ENCODE peak calls at places on chromosome 13, in eight cellular contexts. One of them, this sample, is unnamed.

GRCh38 chr13:21673592-21674270 is 2.9 kb downstream of the FGF9 start:
- DNase-seq in GM13976: peak
- DNase-seq in tibial nerve: no peak
- DNase-seq in NK-92 treated with Interleukin-12 subunit alpha and Interleukin-12 subunit beta, amount 100 ng/mL, for 24 hours: no peak
- DNase-seq in NCI-H524: peak
- DNase-seq in progenitor cell of endocrine pancreas: peak
- DNase-seq in fibroblast of mammary gland: no peak
- DNase-seq in HS-5: no peak
- DNase-seq in this sample: peak

GRCh38 chr13:98495627-98496238 is 81.2 kb downstream of the STK24 start:
- DNase-seq in GM13976: no peak
- DNase-seq in tibial nerve: no peak
- DNase-seq in NK-92 treated with Interleukin-12 subunit alpha and Interleukin-12 subunit beta, amount 100 ng/mL, for 24 hours: no peak
- DNase-seq in NCI-H524: no peak
- DNase-seq in progenitor cell of endocrine pancreas: no peak
- DNase-seq in fibroblast of mammary gland: peak
- DNase-seq in HS-5: no peak
- DNase-seq in this sample: no peak

GRCh38 chr13:25494708-25495411 is 123.1 kb downstream of the ATP8A2 start:
- DNase-seq in GM13976: no peak
- DNase-seq in tibial nerve: no peak
- DNase-seq in NK-92 treated with Interleukin-12 subunit alpha and Interleukin-12 subunit beta, amount 100 ng/mL, for 24 hours: no peak
- DNase-seq in NCI-H524: peak
- DNase-seq in progenitor cell of endocrine pancreas: no peak
- DNase-seq in fibroblast of mammary gland: no peak
- DNase-seq in HS-5: no peak
- DNase-seq in this sample: no peak

GRCh38 chr13:36965767-36966166 is 33.4 kb downstream of the ALG5 start:
- DNase-seq in GM13976: no peak
- DNase-seq in tibial nerve: no peak
- DNase-seq in NK-92 treated with Interleukin-12 subunit alpha and Interleukin-12 subunit beta, amount 100 ng/mL, for 24 hours: peak
- DNase-seq in NCI-H524: no peak
- DNase-seq in progenitor cell of endocrine pancreas: no peak
- DNase-seq in fibroblast of mammary gland: peak
- DNase-seq in HS-5: peak
- DNase-seq in this sample: no peak

GRCh38 chr13:40172878-40173277 is 493.6 kb downstream of the FOXO1 start:
- DNase-seq in GM13976: no peak
- DNase-seq in tibial nerve: no peak
- DNase-seq in NK-92 treated with Interleukin-12 subunit alpha and Interleukin-12 subunit beta, amount 100 ng/mL, for 24 hours: no peak
- DNase-seq in NCI-H524: no peak
- DNase-seq in progenitor cell of endocrine pancreas: no peak
- DNase-seq in fibroblast of mammary gland: no peak
- DNase-seq in HS-5: no peak
- DNase-seq in this sample: no peak

GRCh38 chr13:66704110-66704509 is 526.0 kb downstream of the PCDH9 start:
- DNase-seq in GM13976: no peak
- DNase-seq in tibial nerve: no peak
- DNase-seq in NK-92 treated with Interleukin-12 subunit alpha and Interleukin-12 subunit beta, amount 100 ng/mL, for 24 hours: no peak
- DNase-seq in NCI-H524: no peak
- DNase-seq in progenitor cell of endocrine pancreas: no peak
- DNase-seq in fibroblast of mammary gland: no peak
- DNase-seq in HS-5: no peak
- DNase-seq in this sample: no peak

GRCh38 chr13:51324714-51325440 is 14.6 kb upstream of the SERPINE3 start:
- DNase-seq in GM13976: peak
- DNase-seq in tibial nerve: no peak
- DNase-seq in NK-92 treated with Interleukin-12 subunit alpha and Interleukin-12 subunit beta, amount 100 ng/mL, for 24 hours: no peak
- DNase-seq in NCI-H524: no peak
- DNase-seq in progenitor cell of endocrine pancreas: no peak
- DNase-seq in fibroblast of mammary gland: no peak
- DNase-seq in HS-5: no peak
- DNase-seq in this sample: no peak

GRCh38 chr13:110382229-110382628 is 75.1 kb downstream of the COL4A2 start:
- DNase-seq in GM13976: no peak
- DNase-seq in tibial nerve: no peak
- DNase-seq in NK-92 treated with Interleukin-12 subunit alpha and Interleukin-12 subunit beta, amount 100 ng/mL, for 24 hours: no peak
- DNase-seq in NCI-H524: no peak
- DNase-seq in progenitor cell of endocrine pancreas: no peak
- DNase-seq in fibroblast of mammary gland: peak
- DNase-seq in HS-5: no peak
- DNase-seq in this sample: no peak

GRCh38 chr13:62779146-62779545 is 1363.5 kb upstream of the PCDH20 start:
- DNase-seq in GM13976: no peak
- DNase-seq in tibial nerve: no peak
- DNase-seq in NK-92 treated with Interleukin-12 subunit alpha and Interleukin-12 subunit beta, amount 100 ng/mL, for 24 hours: no peak
- DNase-seq in NCI-H524: no peak
- DNase-seq in progenitor cell of endocrine pancreas: no peak
- DNase-seq in fibroblast of mammary gland: no peak
- DNase-seq in HS-5: no peak
- DNase-seq in this sample: no peak

GRCh38 chr13:98172570-98173405 is 4.3 kb downstream of the RNF113B start:
- DNase-seq in GM13976: no peak
- DNase-seq in tibial nerve: no peak
- DNase-seq in NK-92 treated with Interleukin-12 subunit alpha and Interleukin-12 subunit beta, amount 100 ng/mL, for 24 hours: no peak
- DNase-seq in NCI-H524: no peak
- DNase-seq in progenitor cell of endocrine pancreas: no peak
- DNase-seq in fibroblast of mammary gland: peak
- DNase-seq in HS-5: no peak
- DNase-seq in this sample: no peak

GRCh38 chr13:21595546-21595822 is 8.5 kb downstream of the MICU2 start:
- DNase-seq in GM13976: no peak
- DNase-seq in tibial nerve: no peak
- DNase-seq in NK-92 treated with Interleukin-12 subunit alpha and Interleukin-12 subunit beta, amount 100 ng/mL, for 24 hours: no peak
- DNase-seq in NCI-H524: no peak
- DNase-seq in progenitor cell of endocrine pancreas: no peak
- DNase-seq in fibroblast of mammary gland: no peak
- DNase-seq in HS-5: no peak
- DNase-seq in this sample: no peak

GRCh38 chr13:25168800-25169199 is 3.3 kb downstream of the AMER2 start:
- DNase-seq in GM13976: no peak
- DNase-seq in tibial nerve: no peak
- DNase-seq in NK-92 treated with Interleukin-12 subunit alpha and Interleukin-12 subunit beta, amount 100 ng/mL, for 24 hours: no peak
- DNase-seq in NCI-H524: no peak
- DNase-seq in progenitor cell of endocrine pancreas: no peak
- DNase-seq in fibroblast of mammary gland: no peak
- DNase-seq in HS-5: no peak
- DNase-seq in this sample: no peak

GRCh38 chr13:25286308-25286968 is 850 bp downstream of the MTMR6 start:
- DNase-seq in GM13976: peak
- DNase-seq in tibial nerve: peak
- DNase-seq in NK-92 treated with Interleukin-12 subunit alpha and Interleukin-12 subunit beta, amount 100 ng/mL, for 24 hours: no peak
- DNase-seq in NCI-H524: peak
- DNase-seq in progenitor cell of endocrine pancreas: no peak
- DNase-seq in fibroblast of mammary gland: peak
- DNase-seq in HS-5: no peak
- DNase-seq in this sample: peak

GRCh38 chr13:98847780-98848179 is 95.3 kb upstream of the SLC15A1 start:
- DNase-seq in GM13976: no peak
- DNase-seq in tibial nerve: no peak
- DNase-seq in NK-92 treated with Interleukin-12 subunit alpha and Interleukin-12 subunit beta, amount 100 ng/mL, for 24 hours: no peak
- DNase-seq in NCI-H524: no peak
- DNase-seq in progenitor cell of endocrine pancreas: no peak
- DNase-seq in fibroblast of mammary gland: peak
- DNase-seq in HS-5: no peak
- DNase-seq in this sample: no peak

GRCh38 chr13:48303331-48304131 is at the start of gene RB1:
- DNase-seq in GM13976: peak
- DNase-seq in tibial nerve: peak
- DNase-seq in NK-92 treated with Interleukin-12 subunit alpha and Interleukin-12 subunit beta, amount 100 ng/mL, for 24 hours: peak
- DNase-seq in NCI-H524: peak
- DNase-seq in progenitor cell of endocrine pancreas: peak
- DNase-seq in fibroblast of mammary gland: peak
- DNase-seq in HS-5: peak
- DNase-seq in this sample: peak

GRCh38 chr13:76632388-76633044 is 253.7 kb downstream of the KCTD12 start:
- DNase-seq in GM13976: no peak
- DNase-seq in tibial nerve: no peak
- DNase-seq in NK-92 treated with Interleukin-12 subunit alpha and Interleukin-12 subunit beta, amount 100 ng/mL, for 24 hours: no peak
- DNase-seq in NCI-H524: no peak
- DNase-seq in progenitor cell of endocrine pancreas: peak
- DNase-seq in fibroblast of mammary gland: no peak
- DNase-seq in HS-5: no peak
- DNase-seq in this sample: no peak

GRCh38 chr13:29524176-29524575 is 71.3 kb downstream of the SLC7A1 start:
- DNase-seq in GM13976: no peak
- DNase-seq in tibial nerve: peak
- DNase-seq in NK-92 treated with Interleukin-12 subunit alpha and Interleukin-12 subunit beta, amount 100 ng/mL, for 24 hours: no peak
- DNase-seq in NCI-H524: no peak
- DNase-seq in progenitor cell of endocrine pancreas: no peak
- DNase-seq in fibroblast of mammary gland: peak
- DNase-seq in HS-5: no peak
- DNase-seq in this sample: no peak

GRCh38 chr13:50126378-50127016 is 111.3 kb downstream of the KCNRG start:
- DNase-seq in GM13976: peak
- DNase-seq in tibial nerve: no peak
- DNase-seq in NK-92 treated with Interleukin-12 subunit alpha and Interleukin-12 subunit beta, amount 100 ng/mL, for 24 hours: no peak
- DNase-seq in NCI-H524: no peak
- DNase-seq in progenitor cell of endocrine pancreas: no peak
- DNase-seq in fibroblast of mammary gland: peak
- DNase-seq in HS-5: no peak
- DNase-seq in this sample: no peak

GRCh38 chr13:99305180-99305965 is 1.8 kb downstream of the GPR183 start:
- DNase-seq in GM13976: no peak
- DNase-seq in tibial nerve: no peak
- DNase-seq in NK-92 treated with Interleukin-12 subunit alpha and Interleukin-12 subunit beta, amount 100 ng/mL, for 24 hours: no peak
- DNase-seq in NCI-H524: no peak
- DNase-seq in progenitor cell of endocrine pancreas: no peak
- DNase-seq in fibroblast of mammary gland: no peak
- DNase-seq in HS-5: no peak
- DNase-seq in this sample: no peak

GRCh38 chr13:41668130-41668757 is 210.9 kb downstream of the RGCC start:
- DNase-seq in GM13976: peak
- DNase-seq in tibial nerve: peak
- DNase-seq in NK-92 treated with Interleukin-12 subunit alpha and Interleukin-12 subunit beta, amount 100 ng/mL, for 24 hours: no peak
- DNase-seq in NCI-H524: peak
- DNase-seq in progenitor cell of endocrine pancreas: peak
- DNase-seq in fibroblast of mammary gland: peak
- DNase-seq in HS-5: peak
- DNase-seq in this sample: peak

GRCh38 chr13:98856983-98857382 is 104.5 kb upstream of the SLC15A1 start:
- DNase-seq in GM13976: no peak
- DNase-seq in tibial nerve: no peak
- DNase-seq in NK-92 treated with Interleukin-12 subunit alpha and Interleukin-12 subunit beta, amount 100 ng/mL, for 24 hours: no peak
- DNase-seq in NCI-H524: peak
- DNase-seq in progenitor cell of endocrine pancreas: no peak
- DNase-seq in fibroblast of mammary gland: no peak
- DNase-seq in HS-5: no peak
- DNase-seq in this sample: no peak

GRCh38 chr13:114324334-114324733 is 10.0 kb downstream of the CHAMP1 start:
- DNase-seq in GM13976: no peak
- DNase-seq in tibial nerve: no peak
- DNase-seq in NK-92 treated with Interleukin-12 subunit alpha and Interleukin-12 subunit beta, amount 100 ng/mL, for 24 hours: no peak
- DNase-seq in NCI-H524: no peak
- DNase-seq in progenitor cell of endocrine pancreas: no peak
- DNase-seq in fibroblast of mammary gland: no peak
- DNase-seq in HS-5: no peak
- DNase-seq in this sample: no peak

GRCh38 chr13:43301341-43301969 is 278.1 kb downstream of the DNAJC15 start:
- DNase-seq in GM13976: no peak
- DNase-seq in tibial nerve: no peak
- DNase-seq in NK-92 treated with Interleukin-12 subunit alpha and Interleukin-12 subunit beta, amount 100 ng/mL, for 24 hours: no peak
- DNase-seq in NCI-H524: no peak
- DNase-seq in progenitor cell of endocrine pancreas: no peak
- DNase-seq in fibroblast of mammary gland: peak
- DNase-seq in HS-5: no peak
- DNase-seq in this sample: no peak

GRCh38 chr13:78187781-78188180 is 269.1 kb upstream of the EDNRB start:
- DNase-seq in GM13976: no peak
- DNase-seq in tibial nerve: no peak
- DNase-seq in NK-92 treated with Interleukin-12 subunit alpha and Interleukin-12 subunit beta, amount 100 ng/mL, for 24 hours: no peak
- DNase-seq in NCI-H524: no peak
- DNase-seq in progenitor cell of endocrine pancreas: no peak
- DNase-seq in fibroblast of mammary gland: no peak
- DNase-seq in HS-5: no peak
- DNase-seq in this sample: no peak

GRCh38 chr13:109584844-109585361 is 201.5 kb downstream of the IRS2 start:
- DNase-seq in GM13976: no peak
- DNase-seq in tibial nerve: no peak
- DNase-seq in NK-92 treated with Interleukin-12 subunit alpha and Interleukin-12 subunit beta, amount 100 ng/mL, for 24 hours: no peak
- DNase-seq in NCI-H524: no peak
- DNase-seq in progenitor cell of endocrine pancreas: no peak
- DNase-seq in fibroblast of mammary gland: no peak
- DNase-seq in HS-5: no peak
- DNase-seq in this sample: no peak

GRCh38 chr13:40190656-40191100 is 475.8 kb downstream of the FOXO1 start:
- DNase-seq in GM13976: no peak
- DNase-seq in tibial nerve: peak
- DNase-seq in NK-92 treated with Interleukin-12 subunit alpha and Interleukin-12 subunit beta, amount 100 ng/mL, for 24 hours: no peak
- DNase-seq in NCI-H524: peak
- DNase-seq in progenitor cell of endocrine pancreas: no peak
- DNase-seq in fibroblast of mammary gland: peak
- DNase-seq in HS-5: peak
- DNase-seq in this sample: peak

GRCh38 chr13:45292176-45292575 is 48.8 kb downstream of the TPT1 start:
- DNase-seq in GM13976: no peak
- DNase-seq in tibial nerve: no peak
- DNase-seq in NK-92 treated with Interleukin-12 subunit alpha and Interleukin-12 subunit beta, amount 100 ng/mL, for 24 hours: no peak
- DNase-seq in NCI-H524: no peak
- DNase-seq in progenitor cell of endocrine pancreas: no peak
- DNase-seq in fibroblast of mammary gland: no peak
- DNase-seq in HS-5: peak
- DNase-seq in this sample: no peak

GRCh38 chr13:44017756-44018309 is 138.1 kb downstream of the LACC1 start:
- DNase-seq in GM13976: no peak
- DNase-seq in tibial nerve: no peak
- DNase-seq in NK-92 treated with Interleukin-12 subunit alpha and Interleukin-12 subunit beta, amount 100 ng/mL, for 24 hours: no peak
- DNase-seq in NCI-H524: no peak
- DNase-seq in progenitor cell of endocrine pancreas: no peak
- DNase-seq in fibroblast of mammary gland: no peak
- DNase-seq in HS-5: no peak
- DNase-seq in this sample: no peak

This sample was measured in BE2C.